ENCODE peak calls at places on chromosomes 6 and 20, in nine cellular contexts. G, R, M, F, Q, C, T, O and Z are unnamed samples.

GRCh38 chr6:144364208-144364718 is 79.1 kb downstream of the UTRN start:
- ATAC-seq in R (no peak), T (peak), O (no peak), C (no peak), F (no peak), G (no peak), M (no peak), Q (no peak), Z (no peak)

GRCh38 chr20:17024513-17025105 is 202.2 kb upstream of the PCSK2 start:
- ATAC-seq in F (no peak), M (no peak), G (no peak), T (peak), R (no peak), Q (no peak), O (no peak), C (no peak), Z (no peak)

GRCh38 chr6:139303176-139303575 is 11.4 kb upstream of the TXLNB start:
- ATAC-seq in G (no peak), C (no peak), T (no peak), R (no peak), F (no peak), M (no peak), O (no peak), Q (no peak), Z (no peak)

GRCh38 chr6:151882206-151882605 is 74.7 kb downstream of the ESR1 start:
- ATAC-seq in G (no peak), Q (no peak), R (no peak), F (no peak), T (no peak), C (no peak), M (no peak), O (no peak), Z (no peak)

GRCh38 chr6:47646689-47647088 is 51.7 kb upstream of the ADGRF4 start:
- ATAC-seq in C (no peak), T (no peak), O (no peak), G (no peak), F (no peak), R (no peak), M (no peak), Q (no peak), Z (no peak)

GRCh38 chr6:121780325-121781313 is 345.2 kb downstream of the GJA1 start:
- ATAC-seq in O (no peak), M (no peak), Q (peak), C (peak), T (peak), G (peak), R (no peak), F (peak), Z (no peak)

GRCh38 chr6:18218233-18218632 is 46.1 kb downstream of the DEK start:
- ATAC-seq in F (no peak), O (peak), Q (no peak), G (no peak), R (no peak), C (no peak), T (no peak), M (no peak), Z (no peak)

GRCh38 chr6:44439270-44440045 is 52.0 kb downstream of the CDC5L start:
- ATAC-seq in C (peak), Q (no peak), G (no peak), M (no peak), T (peak), R (no peak), O (no peak), F (no peak), Z (no peak)

GRCh38 chr6:151263967-151264366 is 24.2 kb downstream of the AKAP12 start:
- ATAC-seq in C (peak), Q (peak), F (peak), G (no peak), T (peak), O (no peak), R (no peak), M (no peak), Z (no peak)

GRCh38 chr6:15368186-15368585 is 122.3 kb downstream of the JARID2 start:
- ATAC-seq in T (peak), R (no peak), F (peak), O (no peak), M (no peak), G (no peak), C (peak), Q (no peak), Z (no peak)

GRCh38 chr6:2492686-2493523 is 247.5 kb upstream of the GMDS start:
- ATAC-seq in G (no peak), Q (peak), F (no peak), R (no peak), O (no peak), T (no peak), M (no peak), C (peak), Z (no peak)

GRCh38 chr20:4027590-4028265 is 12.4 kb upstream of the RNF24 start:
- ATAC-seq in T (no peak), O (no peak), G (no peak), M (no peak), R (no peak), Q (peak), C (peak), F (peak), Z (no peak)

GRCh38 chr6:44189257-44189656 is 27.5 kb upstream of the MYMX start:
- ATAC-seq in T (no peak), R (no peak), C (no peak), G (no peak), Q (no peak), F (no peak), O (no peak), M (no peak), Z (no peak)

GRCh38 chr20:62121776-62122658 is at the start of gene LSM14B:
- ATAC-seq in F (peak), C (peak), T (peak), Q (peak), G (peak), R (peak), M (peak), O (peak), Z (peak)

GRCh38 chr20:17436664-17437063 is 94.5 kb downstream of the BFSP1 start:
- ATAC-seq in C (no peak), O (no peak), T (no peak), Q (no peak), R (no peak), G (peak), F (no peak), M (no peak), Z (peak)

GRCh38 chr20:18624948-18625347 is 37.1 kb downstream of the DTD1 start:
- ATAC-seq in T (no peak), C (no peak), G (no peak), Q (no peak), F (no peak), M (no peak), O (no peak), R (no peak), Z (no peak)

GRCh38 chr20:35856866-35857265 is 85.1 kb downstream of the PHF20 start:
- ATAC-seq in M (no peak), G (no peak), F (no peak), C (no peak), R (no peak), O (no peak), Q (no peak), T (no peak), Z (no peak)

GRCh38 chr6:32402812-32403211 is 4.2 kb downstream of the BTNL2 start:
- ATAC-seq in C (no peak), O (no peak), F (no peak), M (no peak), G (no peak), Q (no peak), R (no peak), T (no peak), Z (no peak)

GRCh38 chr6:14131579-14131978 is 14.0 kb downstream of the CD83 start:
- ATAC-seq in R (no peak), C (no peak), T (no peak), M (no peak), G (no peak), F (no peak), O (no peak), Q (no peak), Z (no peak)

GRCh38 chr20:5590899-5591298 is 159.3 kb upstream of the SHLD1 start:
- ATAC-seq in C (no peak), O (no peak), T (no peak), R (no peak), F (no peak), G (peak), Q (no peak), M (no peak), Z (no peak)

GRCh38 chr6:149231786-149232185 is 85.7 kb upstream of the TAB2 start:
- ATAC-seq in F (peak), M (no peak), Q (peak), G (no peak), R (no peak), T (no peak), C (peak), O (no peak), Z (no peak)

GRCh38 chr6:43359831-43360230 is 9.6 kb downstream of the ZNF318 start:
- ATAC-seq in O (no peak), Q (no peak), M (no peak), G (no peak), R (no peak), C (no peak), T (no peak), F (no peak), Z (no peak)

GRCh38 chr20:48238326-48238725 is 453.0 kb upstream of the SULF2 start:
- ATAC-seq in F (no peak), O (no peak), R (no peak), M (no peak), Q (no peak), G (no peak), T (no peak), C (no peak), Z (no peak)

GRCh38 chr20:48538058-48538825 is 289.6 kb downstream of the PREX1 start:
- ATAC-seq in F (no peak), M (no peak), O (no peak), C (peak), Q (peak), T (peak), G (no peak), R (no peak), Z (no peak)

GRCh38 chr20:53865905-53866786 is 204.2 kb downstream of the BCAS1 start:
- ATAC-seq in C (peak), G (no peak), Q (peak), M (no peak), T (peak), R (peak), F (peak), O (peak), Z (no peak)

GRCh38 chr6:39040080-39040673 is 8.4 kb upstream of the GLP1R start:
- ATAC-seq in R (no peak), O (no peak), G (no peak), F (no peak), M (no peak), T (no peak), C (no peak), Q (no peak), Z (no peak)

GRCh38 chr6:148239215-148239614 is 103.4 kb upstream of the SASH1 start:
- ATAC-seq in Q (peak), C (peak), M (no peak), G (no peak), O (no peak), T (no peak), F (no peak), R (no peak), Z (no peak)

GRCh38 chr6:36131517-36132220 is 1.4 kb downstream of the MAPK13 start:
- ATAC-seq in T (peak), G (peak), O (peak), C (peak), F (peak), Q (peak), R (peak), M (peak), Z (peak)

GRCh38 chr6:4084444-4085328 is 5.7 kb upstream of the FAM217A start:
- ATAC-seq in F (no peak), C (no peak), T (no peak), M (no peak), Q (no peak), G (no peak), R (no peak), O (no peak), Z (no peak)

GRCh38 chr20:32278199-32278643 is 770 bp downstream of the KIF3B start:
- ATAC-seq in T (peak), R (peak), C (peak), G (peak), O (peak), M (no peak), F (peak), Q (peak), Z (peak)

GRCh38 chr6:63249875-63250482 is 38.7 kb downstream of the FKBP1C start:
- ATAC-seq in F (no peak), C (no peak), M (no peak), T (no peak), Q (no peak), G (no peak), R (no peak), O (no peak), Z (no peak)

GRCh38 chr6:169140986-169141495 is 112.6 kb downstream of the THBS2 start:
- ATAC-seq in T (no peak), M (no peak), F (no peak), C (no peak), R (no peak), G (no peak), O (no peak), Q (no peak), Z (no peak)

GRCh38 chr6:168555618-168556273 is 114.8 kb downstream of the SMOC2 start:
- ATAC-seq in O (no peak), Q (no peak), G (peak), R (no peak), C (no peak), F (peak), T (no peak), M (no peak), Z (peak)